ENCODE peak calls at places on chromosomes 13 and 19, in ten cellular contexts. One of them, this sample, is unnamed.

GRCh38 chr19:17328517-17329060 is 6.1 kb downstream of the ANO8 start:
- DNase-seq in A549: no peak
- DNase-seq in CD4-positive, alpha-beta memory T cell: peak
- DNase-seq in kidney tubule cell: no peak
- DNase-seq in NCI-H1930: no peak
- DNase-seq in stimulated activated CD8-positive, alpha-beta memory T cell treated with anti-CD3 and anti-CD28 coated beads, Interleukin-2, amount 100 ng/mL, for 48 hours: no peak
- DNase-seq in NCI-H748 treated with DMSO at 0.1 percent for 48 hours: no peak
- DNase-seq in NAMALWA: no peak
- DNase-seq in stimulated activated CD4-positive, alpha-beta T cell treated with anti-CD3 and anti-CD28 coated beads, Interleukin-4, amount 100 ng/mL, for 4 hours: peak
- DNase-seq in GM20000: peak
- DNase-seq in this sample: no peak

GRCh38 chr13:112113355-112113754 is 46.4 kb downstream of the SOX1 start:
- DNase-seq in A549: no peak
- DNase-seq in CD4-positive, alpha-beta memory T cell: no peak
- DNase-seq in kidney tubule cell: no peak
- DNase-seq in NCI-H1930: no peak
- DNase-seq in stimulated activated CD8-positive, alpha-beta memory T cell treated with anti-CD3 and anti-CD28 coated beads, Interleukin-2, amount 100 ng/mL, for 48 hours: no peak
- DNase-seq in NCI-H748 treated with DMSO at 0.1 percent for 48 hours: peak
- DNase-seq in NAMALWA: no peak
- DNase-seq in stimulated activated CD4-positive, alpha-beta T cell treated with anti-CD3 and anti-CD28 coated beads, Interleukin-4, amount 100 ng/mL, for 4 hours: no peak
- DNase-seq in GM20000: no peak
- DNase-seq in this sample: no peak

GRCh38 chr19:15297416-15298224 is 34.7 kb downstream of the BRD4 start:
- DNase-seq in A549: peak
- DNase-seq in CD4-positive, alpha-beta memory T cell: no peak
- DNase-seq in kidney tubule cell: peak
- DNase-seq in NCI-H1930: no peak
- DNase-seq in stimulated activated CD8-positive, alpha-beta memory T cell treated with anti-CD3 and anti-CD28 coated beads, Interleukin-2, amount 100 ng/mL, for 48 hours: no peak
- DNase-seq in NCI-H748 treated with DMSO at 0.1 percent for 48 hours: no peak
- DNase-seq in NAMALWA: peak
- DNase-seq in stimulated activated CD4-positive, alpha-beta T cell treated with anti-CD3 and anti-CD28 coated beads, Interleukin-4, amount 100 ng/mL, for 4 hours: no peak
- DNase-seq in GM20000: no peak
- DNase-seq in this sample: no peak

GRCh38 chr13:109111141-109111540 is 481.7 kb downstream of the MYO16 start:
- DNase-seq in A549: no peak
- DNase-seq in CD4-positive, alpha-beta memory T cell: no peak
- DNase-seq in kidney tubule cell: no peak
- DNase-seq in NCI-H1930: no peak
- DNase-seq in stimulated activated CD8-positive, alpha-beta memory T cell treated with anti-CD3 and anti-CD28 coated beads, Interleukin-2, amount 100 ng/mL, for 48 hours: no peak
- DNase-seq in NCI-H748 treated with DMSO at 0.1 percent for 48 hours: no peak
- DNase-seq in NAMALWA: no peak
- DNase-seq in stimulated activated CD4-positive, alpha-beta T cell treated with anti-CD3 and anti-CD28 coated beads, Interleukin-4, amount 100 ng/mL, for 4 hours: no peak
- DNase-seq in GM20000: no peak
- DNase-seq in this sample: no peak

GRCh38 chr13:64993514-64994164 is 2236.5 kb downstream of the PCDH9 start:
- DNase-seq in A549: no peak
- DNase-seq in CD4-positive, alpha-beta memory T cell: no peak
- DNase-seq in kidney tubule cell: no peak
- DNase-seq in NCI-H1930: no peak
- DNase-seq in stimulated activated CD8-positive, alpha-beta memory T cell treated with anti-CD3 and anti-CD28 coated beads, Interleukin-2, amount 100 ng/mL, for 48 hours: no peak
- DNase-seq in NCI-H748 treated with DMSO at 0.1 percent for 48 hours: no peak
- DNase-seq in NAMALWA: peak
- DNase-seq in stimulated activated CD4-positive, alpha-beta T cell treated with anti-CD3 and anti-CD28 coated beads, Interleukin-4, amount 100 ng/mL, for 4 hours: no peak
- DNase-seq in GM20000: no peak
- DNase-seq in this sample: no peak

GRCh38 chr13:31824705-31825512 is 85.6 kb downstream of the RXFP2 start:
- DNase-seq in A549: no peak
- DNase-seq in CD4-positive, alpha-beta memory T cell: peak
- DNase-seq in kidney tubule cell: no peak
- DNase-seq in NCI-H1930: no peak
- DNase-seq in stimulated activated CD8-positive, alpha-beta memory T cell treated with anti-CD3 and anti-CD28 coated beads, Interleukin-2, amount 100 ng/mL, for 48 hours: no peak
- DNase-seq in NCI-H748 treated with DMSO at 0.1 percent for 48 hours: peak
- DNase-seq in NAMALWA: peak
- DNase-seq in stimulated activated CD4-positive, alpha-beta T cell treated with anti-CD3 and anti-CD28 coated beads, Interleukin-4, amount 100 ng/mL, for 4 hours: no peak
- DNase-seq in GM20000: peak
- DNase-seq in this sample: no peak

GRCh38 chr19:30311911-30312310 is 60.3 kb upstream of the ZNF536 start:
- DNase-seq in A549: no peak
- DNase-seq in CD4-positive, alpha-beta memory T cell: no peak
- DNase-seq in kidney tubule cell: no peak
- DNase-seq in NCI-H1930: no peak
- DNase-seq in stimulated activated CD8-positive, alpha-beta memory T cell treated with anti-CD3 and anti-CD28 coated beads, Interleukin-2, amount 100 ng/mL, for 48 hours: no peak
- DNase-seq in NCI-H748 treated with DMSO at 0.1 percent for 48 hours: no peak
- DNase-seq in NAMALWA: no peak
- DNase-seq in stimulated activated CD4-positive, alpha-beta T cell treated with anti-CD3 and anti-CD28 coated beads, Interleukin-4, amount 100 ng/mL, for 4 hours: no peak
- DNase-seq in GM20000: no peak
- DNase-seq in this sample: no peak

GRCh38 chr19:46492841-46493235 is 2.8 kb downstream of the PNMA8B start:
- DNase-seq in A549: no peak
- DNase-seq in CD4-positive, alpha-beta memory T cell: no peak
- DNase-seq in kidney tubule cell: no peak
- DNase-seq in NCI-H1930: no peak
- DNase-seq in stimulated activated CD8-positive, alpha-beta memory T cell treated with anti-CD3 and anti-CD28 coated beads, Interleukin-2, amount 100 ng/mL, for 48 hours: no peak
- DNase-seq in NCI-H748 treated with DMSO at 0.1 percent for 48 hours: no peak
- DNase-seq in NAMALWA: no peak
- DNase-seq in stimulated activated CD4-positive, alpha-beta T cell treated with anti-CD3 and anti-CD28 coated beads, Interleukin-4, amount 100 ng/mL, for 4 hours: peak
- DNase-seq in GM20000: no peak
- DNase-seq in this sample: no peak